ENCODE peak calls at places on chromosome 15, in five cellular contexts. A is mucosa of descending colon, S is astrocyte of the spinal cord, D is mesothelial cell of epicardium, M is tibial artery. X is an unnamed sample.

GRCh38 chr15:38533926-38534325 is 30.7 kb downstream of the RASGRP1 start:
- DNase-seq in M (no peak), D (no peak), S (no peak), A (no peak), X (no peak)

GRCh38 chr15:91776104-91776503 is 77.4 kb upstream of the SLCO3A1 start:
- DNase-seq in A (no peak), D (no peak), S (no peak), M (no peak), X (no peak)

GRCh38 chr15:84398763-84399701 is 163.5 kb downstream of the GOLGA6L4 start:
- DNase-seq in S (no peak), D (no peak), A (no peak), M (no peak), X (no peak)

GRCh38 chr15:28932361-28932760 is 46.6 kb downstream of the APBA2 start:
- DNase-seq in M (no peak), S (no peak), D (no peak), A (no peak), X (no peak)

GRCh38 chr15:88344786-88345185 is 88.2 kb upstream of the NTRK3 start:
- DNase-seq in M (no peak), A (no peak), S (no peak), D (no peak), X (no peak)

GRCh38 chr15:79171320-79172031 is 80.9 kb upstream of the RASGRF1 start:
- DNase-seq in A (no peak), D (no peak), M (no peak), S (no peak), X (no peak)

GRCh38 chr15:43277901-43278300 is 11.2 kb upstream of the TGM5 start:
- DNase-seq in S (no peak), M (no peak), A (no peak), D (no peak), X (no peak)

GRCh38 chr15:52178765-52179164 is 12.4 kb downstream of the GNB5 start:
- DNase-seq in M (no peak), D (no peak), S (peak; percentile 6), A (no peak), X (peak; percentile 21)

GRCh38 chr15:25057574-25057973 is 102.8 kb downstream of the SNRPN start:
- DNase-seq in S (no peak), D (peak; percentile 17), M (no peak), A (no peak), X (no peak)

GRCh38 chr15:29885183-29885582 is 62.9 kb upstream of the TJP1 start:
- DNase-seq in S (no peak), M (no peak), D (no peak), A (no peak), X (no peak)

GRCh38 chr15:43210172-43210745 is 10.6 kb downstream of the EPB42 start:
- DNase-seq in A (no peak), D (no peak), S (no peak), M (no peak), X (no peak)

GRCh38 chr15:70437882-70438331 is 325.5 kb downstream of the UACA start:
- DNase-seq in S (no peak), M (no peak), A (no peak), D (peak; percentile 52), X (no peak)

GRCh38 chr15:77527164-77527778 is 105.4 kb downstream of the LINGO1 start:
- DNase-seq in M (no peak), D (peak; percentile 81), S (peak; percentile 71), A (no peak), X (no peak)

GRCh38 chr15:45795487-45796069 is 160.7 kb downstream of the SQOR start:
- DNase-seq in M (no peak), S (peak; percentile 10), D (no peak), A (no peak), X (peak; percentile 22)

DNA sequence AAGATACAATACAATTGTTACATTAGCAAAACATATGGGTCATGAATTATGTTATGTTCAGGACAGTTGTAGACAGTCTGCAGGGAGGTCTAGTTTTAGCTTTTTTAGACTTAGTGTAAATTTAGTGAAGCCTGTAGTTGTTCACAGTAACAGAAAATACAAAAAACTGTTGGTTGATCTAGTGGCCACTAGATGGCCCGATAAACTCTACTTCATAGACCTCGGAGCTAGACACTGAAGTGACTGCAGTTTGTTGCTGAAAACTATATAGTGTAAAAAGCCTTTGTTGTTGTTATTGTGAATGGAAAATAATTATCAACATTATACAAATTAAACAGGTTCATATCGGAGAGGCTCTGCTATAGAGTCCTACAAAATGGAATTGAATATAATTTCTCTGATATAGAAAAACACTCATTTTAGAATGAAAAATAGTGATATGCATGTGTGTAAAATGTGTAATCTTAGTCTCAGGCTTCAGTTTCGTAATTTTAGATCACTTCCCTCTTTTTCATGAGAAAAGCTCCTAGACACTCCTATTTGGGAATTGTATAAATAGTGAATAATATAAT is 18.3 kb downstream of the MAGEL2 start:
- DNase-seq in D (no peak), S (no peak), A (no peak), M (no peak), X (no peak)
- TF ChIP-seq CTCF in D (peak; percentile 51), S (peak; percentile 48), A (peak; percentile 19), M (no peak), X (no peak)

GRCh38 chr15:101775136-101775535 is 28.2 kb upstream of the OR4F6 start:
- DNase-seq in M (no peak), S (no peak), D (no peak), A (no peak), X (no peak)

GRCh38 chr15:101772921-101773320 is 30.4 kb upstream of the OR4F6 start:
- DNase-seq in A (no peak), M (no peak), S (no peak), D (no peak), X (no peak)

DNA sequence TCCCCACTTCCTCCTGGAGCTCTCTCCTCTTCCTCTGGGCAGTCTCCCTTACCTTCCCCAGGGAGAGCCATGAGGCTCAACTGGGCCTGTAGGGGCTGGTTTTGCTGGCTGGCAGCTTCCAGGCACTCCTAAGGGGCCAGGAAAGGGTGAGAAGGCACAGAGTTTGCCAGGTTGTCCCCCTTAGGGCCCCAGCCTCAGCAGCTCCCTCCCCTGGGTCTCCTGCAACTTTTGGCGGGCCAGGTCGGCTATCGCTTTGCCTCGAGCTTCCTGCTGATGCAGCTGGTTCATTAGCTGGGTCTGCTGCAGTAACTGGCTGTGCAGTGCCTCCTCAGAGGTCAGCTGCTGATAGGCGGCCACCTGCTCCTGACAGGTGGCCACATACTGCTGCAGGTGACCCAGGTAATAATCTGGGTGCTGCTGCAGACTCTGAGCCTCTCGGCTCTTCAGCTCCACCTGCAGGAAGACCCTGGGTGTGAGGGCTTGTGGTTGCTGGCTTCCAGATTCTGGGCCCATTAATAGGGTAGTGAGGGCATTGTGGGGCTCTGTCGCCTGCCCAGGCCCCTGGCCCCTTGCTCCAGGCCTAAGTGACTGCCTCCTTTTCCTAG is 29.7 kb upstream of the OR4F6 start:
- DNase-seq in S (no peak), M (no peak), D (no peak), A (peak; percentile 56), X (no peak)
- TF ChIP-seq CTCF in S (no peak), M (no peak), D (no peak), A (no peak), X (no peak)

GRCh38 chr15:89500397-89501270 is 4.3 kb upstream of the RHCG start:
- DNase-seq in S (no peak), M (no peak), A (no peak), D (peak; percentile 20), X (no peak)
- TF ChIP-seq CTCF in S (peak; percentile 32), M (no peak), A (no peak), D (no peak), X (no peak)

DNA sequence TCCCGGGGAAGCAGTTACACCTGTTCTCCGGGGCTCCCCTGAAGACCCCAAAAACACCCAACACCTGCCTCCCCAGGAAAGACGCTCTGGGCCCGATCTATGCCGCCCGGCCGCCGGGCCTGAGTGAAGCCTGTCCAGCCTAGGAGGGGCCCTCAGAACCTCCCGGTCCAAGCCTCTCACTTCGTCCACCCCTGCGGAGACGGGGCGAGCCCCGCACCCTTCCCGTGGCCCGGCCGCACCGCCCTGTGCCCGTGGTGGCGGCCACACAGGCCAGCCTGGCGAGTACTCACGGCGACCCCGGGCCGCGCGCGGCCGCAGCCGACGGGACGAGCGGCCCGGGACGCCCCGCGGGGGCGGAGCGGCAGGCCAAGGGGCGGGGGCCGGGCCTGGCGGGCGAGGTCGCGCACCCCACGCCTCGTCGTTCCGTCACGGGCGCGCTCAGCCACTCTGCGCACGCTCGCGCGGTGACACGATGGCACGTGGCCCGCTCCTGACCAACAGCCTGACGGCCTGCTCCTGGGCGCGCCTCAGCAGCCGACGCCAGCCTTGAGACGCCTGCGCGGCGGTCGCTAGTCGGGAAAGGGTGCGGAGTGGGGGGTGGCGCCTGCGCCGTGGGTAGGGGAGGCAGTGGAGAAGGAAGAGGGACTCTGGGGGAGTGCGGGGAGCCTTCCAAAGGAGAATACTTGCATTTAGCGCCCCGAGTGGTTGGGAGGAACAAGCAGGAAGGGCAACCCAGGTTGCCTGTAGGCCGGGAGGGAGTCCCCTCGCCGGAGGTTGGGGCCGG is at the start of gene PARP6:
- DNase-seq in S (peak; percentile 99), D (peak; percentile 98), M (peak; percentile 99), A (peak; percentile 98), X (peak; percentile 99)
- TF ChIP-seq CTCF in S (peak; percentile 72), D (no peak), M (peak; percentile 67), A (peak; percentile 37), X (peak; percentile 40)

GRCh38 chr15:73907018-73907394 is 19.3 kb upstream of the LOXL1 start:
- DNase-seq in D (no peak), M (no peak), S (no peak), A (no peak), X (no peak)

GRCh38 chr15:73909616-73910015 is 16.6 kb upstream of the LOXL1 start:
- DNase-seq in M (no peak), S (no peak), D (no peak), A (no peak), X (no peak)

GRCh38 chr15:73906346-73907017 is 19.8 kb upstream of the LOXL1 start:
- DNase-seq in A (no peak), M (no peak), D (no peak), S (peak; percentile 35), X (no peak)

GRCh38 chr15:73908822-73909122 is 17.5 kb upstream of the LOXL1 start:
- DNase-seq in D (no peak), S (no peak), M (no peak), A (no peak), X (no peak)

DNA sequence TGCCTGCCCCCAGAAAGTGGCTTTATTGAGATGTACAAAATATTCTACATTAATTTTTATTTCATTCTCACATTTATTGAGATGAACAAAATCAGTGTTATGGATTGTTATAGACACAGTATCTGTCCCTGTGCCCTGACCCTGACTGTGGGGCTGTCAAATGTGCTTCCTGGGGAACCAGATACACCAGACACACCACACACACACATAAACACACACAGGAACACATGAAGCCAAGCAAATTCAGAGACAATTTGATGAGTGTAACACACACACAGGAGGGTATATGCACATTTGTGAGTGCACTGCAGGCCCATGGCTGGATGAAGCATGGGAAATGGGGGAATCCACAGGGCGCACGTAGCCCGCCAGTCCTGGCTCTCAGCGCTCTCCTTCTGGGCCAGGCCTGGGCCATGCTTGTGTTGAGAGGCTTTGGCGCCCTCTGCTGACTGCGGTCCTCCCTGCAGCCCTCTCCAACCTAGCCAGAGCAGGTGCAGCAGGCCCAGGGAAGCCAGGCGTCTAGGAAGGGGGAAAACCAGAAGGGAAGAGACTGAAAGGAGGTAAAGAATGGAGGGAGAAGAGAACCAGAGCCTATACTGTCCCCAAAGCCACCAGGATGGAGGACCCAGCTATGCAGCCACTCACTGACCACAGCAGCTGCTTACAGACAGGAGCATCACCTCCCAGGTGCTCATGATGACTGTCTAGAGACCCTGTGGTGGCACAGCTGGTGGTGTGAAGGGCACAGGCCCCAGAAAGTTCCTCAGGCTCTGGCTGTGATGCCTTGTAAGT is 18.0 kb upstream of the LOXL1 start:
- DNase-seq in D (peak; percentile 91), A (peak; percentile 85), S (peak; percentile 71), M (peak; percentile 88), X (peak; percentile 79)
- TF ChIP-seq CTCF in D (peak; percentile 77), A (peak; percentile 81), S (peak; percentile 98), M (peak; percentile 95), X (peak; percentile 97)

GRCh38 chr15:74988007-74988800 is 7.2 kb upstream of the SCAMP5 start:
- DNase-seq in A (peak; percentile 66), S (peak; percentile 6), D (peak; percentile 43), M (no peak), X (peak; percentile 34)
- TF ChIP-seq CTCF in A (peak; percentile 47), S (peak; percentile 43), D (no peak), M (no peak), X (peak; percentile 29)